ENCODE peak calls at places on chromosome 12, in four cellular contexts. F is cardiac septum, K is GM10248, W is progenitor cell of endocrine pancreas. S is an unnamed sample.

GRCh38 chr12:72485017-72485701 is 213.0 kb downstream of the TRHDE start:
- DNase-seq in K (no peak), F (no peak), W (no peak), S (no peak)

GRCh38 chr12:113932411-113933196 is 33.5 kb downstream of the RBM19 start:
- DNase-seq in W (no peak), F (no peak), K (no peak), S (peak)

GRCh38 chr12:76028649-76029277 is 2.8 kb downstream of the PHLDA1 start:
- DNase-seq in K (no peak), F (no peak), W (no peak), S (no peak)

GRCh38 chr12:127811988-127812387 is 455.0 kb upstream of the TMEM132C start:
- DNase-seq in F (no peak), W (no peak), K (no peak), S (no peak)

GRCh38 chr12:2376855-2377657 is 324.3 kb downstream of the CACNA1C start:
- DNase-seq in F (no peak), W (no peak), K (no peak), S (no peak)

GRCh38 chr12:128844031-128844635 is 9.1 kb upstream of the GLT1D1 start:
- DNase-seq in W (no peak), K (no peak), F (peak), S (no peak)

GRCh38 chr12:68919581-68920239 is 13.3 kb downstream of the CPM start:
- DNase-seq in K (no peak), W (no peak), F (no peak), S (no peak)

GRCh38 chr12:4036872-4037271 is 163.7 kb upstream of the PARP11 start:
- DNase-seq in W (no peak), F (no peak), K (no peak), S (no peak)

GRCh38 chr12:14514154-14514842 is 53.4 kb downstream of the PLBD1 start:
- DNase-seq in K (peak), W (peak), F (no peak), S (no peak)

GRCh38 chr12:85831327-85831990 is 4.8 kb downstream of the RASSF9 start:
- DNase-seq in K (no peak), W (no peak), F (no peak), S (no peak)

GRCh38 chr12:121889267-121889624 is 656 bp downstream of the PSMD9 start:
- DNase-seq in W (no peak), K (no peak), F (no peak), S (no peak)